ENCODE peak calls at places on chromosomes 16 and 17, in nine cellular contexts. W is CD8-positive, alpha-beta memory T cell; B is lower lobe of right lung; J is A549; C is stomach; M is cardiac muscle cell; U is fibroblast of lung; N is breast epithelium; G is Peyer's patch. F is an unnamed sample. For H3K4me1, the result is how much of the 10 kb centered on the place peaks cover.

GRCh38 chr17:49815761-49816281 is 27.3 kb downstream of the KAT7 start:
- DNase-seq in W (no peak), B (no peak), J (no peak), C (no peak), M (no peak), U (no peak), N (no peak), G (no peak), F (no peak)

GRCh38 chr17:66462010-66462409 is 159.6 kb downstream of the PRKCA start:
- DNase-seq in W (no peak), B (no peak), J (no peak), C (no peak), M (no peak), U (peak), N (no peak), G (no peak), F (peak)

GRCh38 chr17:42055496-42055895 is 5.1 kb upstream of the C17orf113 start:
- DNase-seq in W (no peak), B (no peak), J (no peak), C (no peak), M (no peak), U (no peak), N (no peak), G (no peak), F (no peak)

GRCh38 chr16:79164378-79164720 is 436.2 kb downstream of the MAF start:
- DNase-seq in W (no peak), B (no peak), J (no peak), C (no peak), M (no peak), U (no peak), N (no peak), G (no peak), F (no peak)

GRCh38 chr17:39152134-39152884 is 872 bp upstream of the PLXDC1 start:
- DNase-seq in W (peak), B (no peak), J (no peak), C (no peak), M (peak), U (no peak), N (no peak), G (peak), F (peak)

GRCh38 chr16:58197314-58198012 is 443 bp downstream of the CSNK2A2 start:
- DNase-seq in W (peak), B (no peak), J (no peak), C (no peak), M (peak), U (no peak), N (no peak), G (no peak), F (no peak)

GRCh38 chr16:13109171-13109570 is 207.8 kb downstream of the SHISA9 start:
- DNase-seq in W (no peak), B (no peak), J (no peak), C (no peak), M (no peak), U (no peak), N (no peak), G (no peak), F (no peak)

GRCh38 chr17:42118545-42118944 is 2.6 kb downstream of the KAT2A start:
- DNase-seq in W (peak), B (no peak), J (peak), C (peak), M (no peak), U (peak), N (no peak), G (peak), F (peak)

GRCh38 chr17:8212312-8213180 is 2.2 kb upstream of the AURKB start:
- DNase-seq in W (no peak), B (no peak), J (no peak), C (no peak), M (no peak), U (no peak), N (no peak), G (no peak), F (no peak)

GRCh38 chr17:73976676-73977521 is 226.6 kb upstream of the RPL38 start:
- DNase-seq in W (no peak), B (no peak), J (no peak), C (no peak), M (no peak), U (no peak), N (no peak), G (no peak), F (no peak)

GRCh38 chr16:75593825-75594820 is 27.9 kb downstream of the GABARAPL2 start:
- DNase-seq in W (no peak), B (no peak), J (peak), C (no peak), M (no peak), U (peak), N (no peak), G (no peak), F (no peak)

GRCh38 chr17:74361613-74362391 is at the start of gene BTBD17:
- DNase-seq in W (no peak), B (peak), J (peak), C (peak), M (peak), U (peak), N (no peak), G (peak), F (peak)

GRCh38 chr17:1617620-1618174 is 10.9 kb downstream of the SLC43A2 start:
- DNase-seq in W (no peak), B (no peak), J (peak), C (peak), M (no peak), U (peak), N (no peak), G (no peak), F (peak)

GRCh38 chr17:65027305-65027704 is 29.2 kb downstream of the GNA13 start:
- DNase-seq in W (peak), B (no peak), J (peak), C (no peak), M (no peak), U (peak), N (no peak), G (no peak), F (no peak)

GRCh38 chr17:6749519-6749918 is 6.3 kb upstream of the XAF1 start:
- DNase-seq in W (no peak), B (no peak), J (no peak), C (no peak), M (no peak), U (peak), N (no peak), G (no peak), F (no peak)

GRCh38 chr17:43905400-43905984 is 1.8 kb downstream of the MPP2 start:
- DNase-seq in W (no peak), B (no peak), J (no peak), C (no peak), M (no peak), U (no peak), N (no peak), G (no peak), F (no peak)

GRCh38 chr16:89862732-89863131 is 10.7 kb upstream of the TCF25 start:
- DNase-seq in W (no peak), B (no peak), J (no peak), C (no peak), M (no peak), U (no peak), N (no peak), G (no peak), F (no peak)

GRCh38 chr17:64459284-64459747 is 10.4 kb downstream of the MILR1 start:
- DNase-seq in W (no peak), B (no peak), J (peak), C (peak), M (no peak), U (peak), N (no peak), G (no peak), F (peak)

GRCh38 chr17:45052052-45052772 is 780 bp upstream of the DCAKD start:
- DNase-seq in W (peak), B (peak), J (peak), C (peak), M (peak), U (peak), N (no peak), G (peak), F (peak)

GRCh38 chr17:29593546-29594440 is 861 bp downstream of the ANKRD13B start:
- DNase-seq in W (peak), B (peak), J (peak), C (no peak), M (peak), U (peak), N (no peak), G (no peak), F (no peak)

GRCh38 chr16:70490261-70490660 is 33.1 kb downstream of the COG4 start:
- DNase-seq in W (no peak), B (no peak), J (no peak), C (no peak), M (no peak), U (no peak), N (no peak), G (no peak), F (no peak)

GRCh38 chr16:22078656-22079055 is 13.7 kb upstream of the VWA3A start:
- DNase-seq in W (no peak), B (no peak), J (no peak), C (no peak), M (no peak), U (no peak), N (no peak), G (no peak), F (no peak)

GRCh38 chr17:43146649-43147048 is 21.5 kb upstream of the BRCA1 start:
- DNase-seq in W (no peak), B (no peak), J (no peak), C (no peak), M (no peak), U (no peak), N (no peak), G (no peak), F (no peak)

GRCh38 chr16:2204727-2205103 is 539 bp upstream of the MLST8 start:
- DNase-seq in W (no peak), B (peak), J (no peak), C (no peak), M (no peak), U (no peak), N (no peak), G (no peak), F (no peak)

GRCh38 chr16:9091867-9092281 is 430 bp downstream of the HAPSTR1 start:
- DNase-seq in W (peak), B (peak), J (peak), C (peak), M (peak), U (no peak), N (no peak), G (peak), F (no peak)

GRCh38 chr16:71526111-71526998 is at the start of gene CHST4:
- DNase-seq in W (no peak), B (no peak), J (peak), C (no peak), M (peak), U (peak), N (peak), G (no peak), F (no peak)

GRCh38 chr17:77332981-77333685 is 192.4 kb downstream of the SEC14L1 start:
- DNase-seq in W (no peak), B (no peak), J (no peak), C (peak), M (no peak), U (peak), N (peak), G (peak), F (peak)

GRCh38 chr17:72145972-72146755 is 25.3 kb downstream of the SOX9 start:
- DNase-seq in W (no peak), B (no peak), J (peak), C (no peak), M (no peak), U (no peak), N (no peak), G (no peak), F (no peak)

GRCh38 chr16:86401119-86401518 is 109.2 kb upstream of the FOXF1 start:
- DNase-seq in W (no peak), B (no peak), J (no peak), C (no peak), M (no peak), U (no peak), N (no peak), G (no peak), F (no peak)
- H3K4me1 ChIP-seq in W (under half), B (under half), J (under half), C (under half), M (under half), U (under half), N (under half), G (under half), F (under half)

DNA sequence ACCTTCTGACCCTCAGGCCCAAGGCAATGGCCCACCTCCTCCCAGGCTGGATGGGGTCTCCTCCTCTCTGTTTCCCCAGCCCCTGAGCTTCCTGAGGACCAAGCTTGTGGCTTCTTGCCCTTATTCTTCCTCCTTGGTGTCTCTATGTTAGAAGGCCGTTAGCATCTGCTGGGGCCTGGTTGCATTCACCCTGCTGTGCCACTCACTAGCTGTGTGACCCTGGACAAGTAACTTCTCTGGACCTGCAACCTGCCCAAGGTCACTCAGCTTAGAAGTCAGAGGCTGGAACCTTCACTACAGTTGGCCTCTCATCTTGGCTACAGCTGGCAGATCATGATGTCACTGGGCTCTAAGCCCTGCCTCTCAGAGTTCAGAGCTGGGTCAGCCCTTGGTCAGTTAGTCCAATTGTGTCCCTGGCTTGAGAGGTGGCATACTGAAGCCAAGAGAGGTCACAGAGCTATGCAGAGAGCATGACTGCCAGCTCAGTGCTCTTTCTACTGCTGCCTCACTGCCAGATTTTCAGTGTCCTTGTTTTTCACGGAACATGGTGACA is 3.0 kb downstream of the MT2A start:
- DNase-seq in W (no peak), B (no peak), J (peak), C (peak), M (no peak), U (peak), N (no peak), G (no peak), F (no peak)
- H3K4me1 ChIP-seq in W (under half), B (under half), J (half or more), C (under half), M (under half), U (under half), N (under half), G (under half), F (under half)

GRCh38 chr16:11666108-11667055 is 1.9 kb upstream of the SNN start:
- DNase-seq in W (no peak), B (no peak), J (no peak), C (no peak), M (no peak), U (no peak), N (no peak), G (no peak), F (no peak)
- H3K4me1 ChIP-seq in W (half or more), B (under half), J (under half), C (under half), M (under half), U (under half), N (under half), G (under half), F (under half)

GRCh38 chr16:28259781-28260150 is 32.6 kb upstream of the SBK1 start:
- DNase-seq in W (no peak), B (no peak), J (no peak), C (no peak), M (no peak), U (no peak), N (no peak), G (no peak), F (no peak)

GRCh38 chr16:28258571-28258970 is 33.8 kb upstream of the SBK1 start:
- DNase-seq in W (no peak), B (no peak), J (no peak), C (peak), M (peak), U (no peak), N (no peak), G (no peak), F (no peak)

GRCh38 chr16:28257256-28257655 is 35.1 kb upstream of the SBK1 start:
- DNase-seq in W (no peak), B (no peak), J (no peak), C (no peak), M (no peak), U (no peak), N (no peak), G (no peak), F (no peak)

GRCh38 chr16:28260193-28260592 is 32.1 kb upstream of the SBK1 start:
- DNase-seq in W (no peak), B (no peak), J (no peak), C (no peak), M (no peak), U (no peak), N (no peak), G (no peak), F (no peak)

DNA sequence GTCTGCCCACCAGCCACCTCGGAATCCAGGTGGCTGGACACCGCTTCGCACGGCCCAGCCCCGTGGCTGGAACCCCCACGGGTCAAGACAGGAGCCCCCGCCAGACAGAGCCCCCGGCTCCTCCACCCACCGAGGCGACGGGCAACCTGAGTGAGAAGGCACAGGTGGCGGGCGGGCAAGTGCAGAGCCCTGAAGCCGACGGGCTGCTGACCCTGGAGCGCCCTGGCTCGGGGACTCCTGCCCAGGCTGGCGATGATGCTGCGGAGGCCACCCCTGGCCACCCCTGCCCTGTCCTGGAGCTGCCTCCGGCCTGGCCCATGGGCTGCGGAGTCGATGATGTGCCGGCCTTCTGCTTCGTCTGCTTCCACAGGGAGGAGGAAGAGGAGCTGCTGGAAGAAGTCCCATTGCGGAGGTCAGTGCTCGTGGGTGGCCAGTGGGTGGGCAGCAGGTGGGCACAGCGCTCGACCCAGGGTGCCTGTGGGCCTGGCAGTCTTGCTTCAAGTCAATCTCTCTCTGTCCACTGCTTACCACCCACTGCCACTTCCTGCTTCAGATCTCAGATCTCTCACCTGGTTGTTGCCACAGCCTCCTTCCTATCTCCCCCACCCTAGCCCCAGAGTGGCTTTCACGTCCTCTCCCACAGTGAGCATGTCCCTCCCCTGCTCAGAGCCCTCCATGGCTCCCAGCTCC is 33.1 kb upstream of the SBK1 start:
- DNase-seq in W (no peak), B (no peak), J (no peak), C (no peak), M (no peak), U (no peak), N (no peak), G (no peak), F (no peak)
- H3K4me1 ChIP-seq in W (under half), B (under half), J (under half), C (under half), M (under half), U (under half), N (under half), G (under half), F (under half)

DNA sequence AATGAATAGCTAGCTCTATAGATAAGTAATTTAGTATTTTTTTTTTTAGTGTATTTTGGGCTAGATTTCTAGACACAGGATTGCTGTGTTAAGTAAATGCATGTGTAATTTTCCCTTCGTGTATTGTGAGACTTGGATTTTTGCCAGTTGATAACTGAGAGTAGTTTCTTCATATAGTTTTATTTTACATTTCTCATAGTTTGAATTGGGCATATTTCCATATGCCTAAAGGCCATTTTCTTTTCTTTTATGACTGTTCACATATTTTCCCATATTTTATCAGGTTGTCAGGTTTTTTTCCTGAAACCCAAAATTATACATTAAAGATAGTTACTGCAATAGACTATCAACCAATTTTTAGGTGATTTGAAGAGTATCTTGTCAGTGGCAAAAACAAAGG is 59.5 kb downstream of the BPTF start:
- DNase-seq in W (no peak), B (no peak), J (no peak), C (no peak), M (no peak), U (no peak), N (no peak), G (no peak), F (no peak)
- H3K4me1 ChIP-seq in W (under half), B (under half), J (under half), C (under half), M (under half), U (under half), N (under half), G (under half), F (under half)

GRCh38 chr16:3465911-3466584 is 22.6 kb downstream of the NAA60 start:
- DNase-seq in W (no peak), B (no peak), J (no peak), C (no peak), M (no peak), U (no peak), N (no peak), G (no peak), F (no peak)
- H3K4me1 ChIP-seq in W (under half), B (half or more), J (under half), C (half or more), M (under half), U (under half), N (under half), G (under half), F (under half)

F was measured in small intestine.